ENCODE peak calls at places on chromosomes 13 and 19, in six cellular contexts. One of them, this sample, is unnamed.

GRCh38 chr19:3249408-3249807 is 24.9 kb downstream of the CELF5 start:
- DNase-seq in AG08396: no peak
- DNase-seq in activated CD4-positive, CD25-positive, alpha-beta regulatory T cell treated with anti-CD3 and anti-CD28 coated beads, Interleukin-2, amount 50 U/mL, for 16 hours: no peak
- DNase-seq in left ventricle myocardium inferior: no peak
- DNase-seq in fibroblast of the conjunctiva: no peak
- DNase-seq in stimulated activated CD8-positive, alpha-beta memory T cell treated with anti-CD3 and anti-CD28 coated beads, Interleukin-4, amount 100 ng/mL, for 4 hours: no peak
- DNase-seq in this sample: no peak

GRCh38 chr13:97574926-97575325 is 141.0 kb downstream of the RAP2A start:
- DNase-seq in left ventricle myocardium inferior: peak; percentile 21
- DNase-seq in AG08396: peak; percentile 30
- DNase-seq in activated CD4-positive, CD25-positive, alpha-beta regulatory T cell treated with anti-CD3 and anti-CD28 coated beads, Interleukin-2, amount 50 U/mL, for 16 hours: no peak
- DNase-seq in stimulated activated CD8-positive, alpha-beta memory T cell treated with anti-CD3 and anti-CD28 coated beads, Interleukin-4, amount 100 ng/mL, for 4 hours: no peak
- DNase-seq in fibroblast of the conjunctiva: peak; percentile 10
- DNase-seq in this sample: no peak

GRCh38 chr19:29764322-29764721 is 47.5 kb upstream of the CCNE1 start:
- DNase-seq in fibroblast of the conjunctiva: no peak
- DNase-seq in AG08396: no peak
- DNase-seq in activated CD4-positive, CD25-positive, alpha-beta regulatory T cell treated with anti-CD3 and anti-CD28 coated beads, Interleukin-2, amount 50 U/mL, for 16 hours: no peak
- DNase-seq in stimulated activated CD8-positive, alpha-beta memory T cell treated with anti-CD3 and anti-CD28 coated beads, Interleukin-4, amount 100 ng/mL, for 4 hours: no peak
- DNase-seq in left ventricle myocardium inferior: no peak
- DNase-seq in this sample: no peak

GRCh38 chr19:7783991-7784421 is 21.0 kb downstream of the CLEC4M start:
- DNase-seq in AG08396: peak; percentile 56
- DNase-seq in left ventricle myocardium inferior: no peak
- DNase-seq in activated CD4-positive, CD25-positive, alpha-beta regulatory T cell treated with anti-CD3 and anti-CD28 coated beads, Interleukin-2, amount 50 U/mL, for 16 hours: no peak
- DNase-seq in stimulated activated CD8-positive, alpha-beta memory T cell treated with anti-CD3 and anti-CD28 coated beads, Interleukin-4, amount 100 ng/mL, for 4 hours: no peak
- DNase-seq in fibroblast of the conjunctiva: peak; percentile 8
- DNase-seq in this sample: no peak

GRCh38 chr13:41452462-41452861 is 4.9 kb upstream of the RGCC start:
- DNase-seq in left ventricle myocardium inferior: no peak
- DNase-seq in stimulated activated CD8-positive, alpha-beta memory T cell treated with anti-CD3 and anti-CD28 coated beads, Interleukin-4, amount 100 ng/mL, for 4 hours: no peak
- DNase-seq in AG08396: no peak
- DNase-seq in fibroblast of the conjunctiva: no peak
- DNase-seq in activated CD4-positive, CD25-positive, alpha-beta regulatory T cell treated with anti-CD3 and anti-CD28 coated beads, Interleukin-2, amount 50 U/mL, for 16 hours: no peak
- DNase-seq in this sample: no peak

GRCh38 chr19:50713556-50714236 is 5.9 kb downstream of the SHANK1 start:
- DNase-seq in AG08396: no peak
- DNase-seq in stimulated activated CD8-positive, alpha-beta memory T cell treated with anti-CD3 and anti-CD28 coated beads, Interleukin-4, amount 100 ng/mL, for 4 hours: no peak
- DNase-seq in fibroblast of the conjunctiva: no peak
- DNase-seq in left ventricle myocardium inferior: no peak
- DNase-seq in activated CD4-positive, CD25-positive, alpha-beta regulatory T cell treated with anti-CD3 and anti-CD28 coated beads, Interleukin-2, amount 50 U/mL, for 16 hours: no peak
- DNase-seq in this sample: no peak

GRCh38 chr19:51108805-51109146 is 567 bp upstream of the CTU1 start:
- DNase-seq in stimulated activated CD8-positive, alpha-beta memory T cell treated with anti-CD3 and anti-CD28 coated beads, Interleukin-4, amount 100 ng/mL, for 4 hours: no peak
- DNase-seq in activated CD4-positive, CD25-positive, alpha-beta regulatory T cell treated with anti-CD3 and anti-CD28 coated beads, Interleukin-2, amount 50 U/mL, for 16 hours: no peak
- DNase-seq in left ventricle myocardium inferior: no peak
- DNase-seq in fibroblast of the conjunctiva: no peak
- DNase-seq in AG08396: no peak
- DNase-seq in this sample: no peak

GRCh38 chr13:95707442-95708389 is 30.8 kb downstream of the DNAJC3 start:
- DNase-seq in fibroblast of the conjunctiva: no peak
- DNase-seq in AG08396: no peak
- DNase-seq in left ventricle myocardium inferior: no peak
- DNase-seq in stimulated activated CD8-positive, alpha-beta memory T cell treated with anti-CD3 and anti-CD28 coated beads, Interleukin-4, amount 100 ng/mL, for 4 hours: no peak
- DNase-seq in activated CD4-positive, CD25-positive, alpha-beta regulatory T cell treated with anti-CD3 and anti-CD28 coated beads, Interleukin-2, amount 50 U/mL, for 16 hours: no peak
- DNase-seq in this sample: no peak

GRCh38 chr19:10346509-10346908 is 7.1 kb upstream of the ICAM3 start:
- DNase-seq in left ventricle myocardium inferior: no peak
- DNase-seq in AG08396: no peak
- DNase-seq in stimulated activated CD8-positive, alpha-beta memory T cell treated with anti-CD3 and anti-CD28 coated beads, Interleukin-4, amount 100 ng/mL, for 4 hours: no peak
- DNase-seq in fibroblast of the conjunctiva: no peak
- DNase-seq in activated CD4-positive, CD25-positive, alpha-beta regulatory T cell treated with anti-CD3 and anti-CD28 coated beads, Interleukin-2, amount 50 U/mL, for 16 hours: no peak
- DNase-seq in this sample: no peak

GRCh38 chr13:28533049-28533436 is 38.1 kb upstream of the FLT1 start:
- DNase-seq in left ventricle myocardium inferior: no peak
- DNase-seq in activated CD4-positive, CD25-positive, alpha-beta regulatory T cell treated with anti-CD3 and anti-CD28 coated beads, Interleukin-2, amount 50 U/mL, for 16 hours: no peak
- DNase-seq in stimulated activated CD8-positive, alpha-beta memory T cell treated with anti-CD3 and anti-CD28 coated beads, Interleukin-4, amount 100 ng/mL, for 4 hours: no peak
- DNase-seq in fibroblast of the conjunctiva: no peak
- DNase-seq in AG08396: no peak
- DNase-seq in this sample: no peak

GRCh38 chr19:6475321-6476108 is 6.1 kb downstream of the DENND1C start:
- DNase-seq in activated CD4-positive, CD25-positive, alpha-beta regulatory T cell treated with anti-CD3 and anti-CD28 coated beads, Interleukin-2, amount 50 U/mL, for 16 hours: no peak
- DNase-seq in fibroblast of the conjunctiva: no peak
- DNase-seq in AG08396: no peak
- DNase-seq in stimulated activated CD8-positive, alpha-beta memory T cell treated with anti-CD3 and anti-CD28 coated beads, Interleukin-4, amount 100 ng/mL, for 4 hours: no peak
- DNase-seq in left ventricle myocardium inferior: no peak
- DNase-seq in this sample: no peak

GRCh38 chr13:58926858-58927257 is 1236.9 kb downstream of the DIAPH3 start:
- DNase-seq in left ventricle myocardium inferior: no peak
- DNase-seq in fibroblast of the conjunctiva: no peak
- DNase-seq in AG08396: no peak
- DNase-seq in stimulated activated CD8-positive, alpha-beta memory T cell treated with anti-CD3 and anti-CD28 coated beads, Interleukin-4, amount 100 ng/mL, for 4 hours: no peak
- DNase-seq in activated CD4-positive, CD25-positive, alpha-beta regulatory T cell treated with anti-CD3 and anti-CD28 coated beads, Interleukin-2, amount 50 U/mL, for 16 hours: no peak
- DNase-seq in this sample: no peak

GRCh38 chr13:32086791-32087441 is 55.3 kb downstream of the FRY start:
- DNase-seq in left ventricle myocardium inferior: no peak
- DNase-seq in AG08396: no peak
- DNase-seq in activated CD4-positive, CD25-positive, alpha-beta regulatory T cell treated with anti-CD3 and anti-CD28 coated beads, Interleukin-2, amount 50 U/mL, for 16 hours: no peak
- DNase-seq in fibroblast of the conjunctiva: no peak
- DNase-seq in stimulated activated CD8-positive, alpha-beta memory T cell treated with anti-CD3 and anti-CD28 coated beads, Interleukin-4, amount 100 ng/mL, for 4 hours: no peak
- DNase-seq in this sample: no peak

GRCh38 chr19:4800591-4801081 is 9.1 kb downstream of the FEM1A start:
- DNase-seq in stimulated activated CD8-positive, alpha-beta memory T cell treated with anti-CD3 and anti-CD28 coated beads, Interleukin-4, amount 100 ng/mL, for 4 hours: no peak
- DNase-seq in fibroblast of the conjunctiva: no peak
- DNase-seq in left ventricle myocardium inferior: no peak
- DNase-seq in activated CD4-positive, CD25-positive, alpha-beta regulatory T cell treated with anti-CD3 and anti-CD28 coated beads, Interleukin-2, amount 50 U/mL, for 16 hours: no peak
- DNase-seq in AG08396: peak; percentile 2
- DNase-seq in this sample: no peak

GRCh38 chr19:50719566-50719965 is at the start of gene SHANK1:
- DNase-seq in AG08396: no peak
- DNase-seq in stimulated activated CD8-positive, alpha-beta memory T cell treated with anti-CD3 and anti-CD28 coated beads, Interleukin-4, amount 100 ng/mL, for 4 hours: no peak
- DNase-seq in fibroblast of the conjunctiva: no peak
- DNase-seq in left ventricle myocardium inferior: no peak
- DNase-seq in activated CD4-positive, CD25-positive, alpha-beta regulatory T cell treated with anti-CD3 and anti-CD28 coated beads, Interleukin-2, amount 50 U/mL, for 16 hours: no peak
- DNase-seq in this sample: no peak

GRCh38 chr13:33174980-33175379 is 110.6 kb downstream of the STARD13 start:
- DNase-seq in stimulated activated CD8-positive, alpha-beta memory T cell treated with anti-CD3 and anti-CD28 coated beads, Interleukin-4, amount 100 ng/mL, for 4 hours: no peak
- DNase-seq in left ventricle myocardium inferior: no peak
- DNase-seq in AG08396: peak; percentile 14
- DNase-seq in activated CD4-positive, CD25-positive, alpha-beta regulatory T cell treated with anti-CD3 and anti-CD28 coated beads, Interleukin-2, amount 50 U/mL, for 16 hours: no peak
- DNase-seq in fibroblast of the conjunctiva: peak; percentile 75
- DNase-seq in this sample: peak; percentile 73

GRCh38 chr13:44876782-44877324 is 112.4 kb downstream of the NUFIP1 start:
- DNase-seq in activated CD4-positive, CD25-positive, alpha-beta regulatory T cell treated with anti-CD3 and anti-CD28 coated beads, Interleukin-2, amount 50 U/mL, for 16 hours: no peak
- DNase-seq in fibroblast of the conjunctiva: no peak
- DNase-seq in stimulated activated CD8-positive, alpha-beta memory T cell treated with anti-CD3 and anti-CD28 coated beads, Interleukin-4, amount 100 ng/mL, for 4 hours: no peak
- DNase-seq in left ventricle myocardium inferior: no peak
- DNase-seq in AG08396: no peak
- DNase-seq in this sample: no peak

GRCh38 chr13:67232384-67232783 is 2.2 kb upstream of the PCDH9 start:
- DNase-seq in stimulated activated CD8-positive, alpha-beta memory T cell treated with anti-CD3 and anti-CD28 coated beads, Interleukin-4, amount 100 ng/mL, for 4 hours: no peak
- DNase-seq in left ventricle myocardium inferior: no peak
- DNase-seq in fibroblast of the conjunctiva: no peak
- DNase-seq in activated CD4-positive, CD25-positive, alpha-beta regulatory T cell treated with anti-CD3 and anti-CD28 coated beads, Interleukin-2, amount 50 U/mL, for 16 hours: no peak
- DNase-seq in AG08396: no peak
- DNase-seq in this sample: no peak

GRCh38 chr13:98143601-98144500 is 957 bp downstream of the FARP1 start:
- DNase-seq in activated CD4-positive, CD25-positive, alpha-beta regulatory T cell treated with anti-CD3 and anti-CD28 coated beads, Interleukin-2, amount 50 U/mL, for 16 hours: no peak
- DNase-seq in stimulated activated CD8-positive, alpha-beta memory T cell treated with anti-CD3 and anti-CD28 coated beads, Interleukin-4, amount 100 ng/mL, for 4 hours: no peak
- DNase-seq in AG08396: peak; percentile 61
- DNase-seq in fibroblast of the conjunctiva: no peak
- DNase-seq in left ventricle myocardium inferior: peak; percentile 20
- DNase-seq in this sample: no peak

GRCh38 chr19:14265285-14266036 is 59.5 kb upstream of the ADGRL1 start:
- DNase-seq in AG08396: no peak
- DNase-seq in fibroblast of the conjunctiva: no peak
- DNase-seq in left ventricle myocardium inferior: no peak
- DNase-seq in stimulated activated CD8-positive, alpha-beta memory T cell treated with anti-CD3 and anti-CD28 coated beads, Interleukin-4, amount 100 ng/mL, for 4 hours: no peak
- DNase-seq in activated CD4-positive, CD25-positive, alpha-beta regulatory T cell treated with anti-CD3 and anti-CD28 coated beads, Interleukin-2, amount 50 U/mL, for 16 hours: no peak
- DNase-seq in this sample: no peak

GRCh38 chr19:12628040-12629022 is 17.6 kb downstream of the ZNF791 start:
- DNase-seq in fibroblast of the conjunctiva: no peak
- DNase-seq in activated CD4-positive, CD25-positive, alpha-beta regulatory T cell treated with anti-CD3 and anti-CD28 coated beads, Interleukin-2, amount 50 U/mL, for 16 hours: no peak
- DNase-seq in stimulated activated CD8-positive, alpha-beta memory T cell treated with anti-CD3 and anti-CD28 coated beads, Interleukin-4, amount 100 ng/mL, for 4 hours: no peak
- DNase-seq in left ventricle myocardium inferior: no peak
- DNase-seq in AG08396: no peak
- DNase-seq in this sample: no peak

GRCh38 chr19:58356971-58357797 is 3.9 kb upstream of the A1BG start:
- DNase-seq in left ventricle myocardium inferior: no peak
- DNase-seq in AG08396: no peak
- DNase-seq in fibroblast of the conjunctiva: no peak
- DNase-seq in stimulated activated CD8-positive, alpha-beta memory T cell treated with anti-CD3 and anti-CD28 coated beads, Interleukin-4, amount 100 ng/mL, for 4 hours: no peak
- DNase-seq in activated CD4-positive, CD25-positive, alpha-beta regulatory T cell treated with anti-CD3 and anti-CD28 coated beads, Interleukin-2, amount 50 U/mL, for 16 hours: no peak
- DNase-seq in this sample: no peak